ENCODE peak calls at places on chromosome 9, in four cellular contexts. E is hepatocyte, U is fibroblast of lung, C is SK-N-SH. D is an unnamed sample. For H3K4me1, the result is how much of the 10 kb centered on the place peaks cover.

GRCh38 chr9:81380960-81381359 is 308.4 kb downstream of the TLE1 start:
- DNase-seq in E (no peak), U (no peak), C (no peak), D (no peak)

GRCh38 chr9:119159386-119159785 is 209.8 kb downstream of the BRINP1 start:
- DNase-seq in E (no peak), U (no peak), C (no peak), D (no peak)

GRCh38 chr9:135820661-135821060 is 86.7 kb downstream of the CAMSAP1 start:
- DNase-seq in E (no peak), U (no peak), C (no peak), D (no peak)

GRCh38 chr9:87540444-87541105 is 42.9 kb downstream of the DAPK1 start:
- DNase-seq in E (no peak), U (no peak), C (no peak), D (peak)

GRCh38 chr9:114516913-114517312 is 11.6 kb upstream of the WHRN start:
- DNase-seq in E (no peak), U (peak), C (no peak), D (peak)

GRCh38 chr9:125747765-125748510 is 765 bp downstream of the PBX3 start:
- DNase-seq in E (peak), U (no peak), C (peak), D (no peak)

GRCh38 chr9:109017061-109017460 is 3.8 kb upstream of the CTNNAL1 start:
- DNase-seq in E (no peak), U (peak), C (no peak), D (no peak)

GRCh38 chr9:73176450-73176875 is 24.8 kb downstream of the ANXA1 start:
- DNase-seq in E (no peak), U (no peak), C (no peak), D (peak)

GRCh38 chr9:88049677-88050307 is 75.5 kb upstream of the CDK20 start:
- DNase-seq in E (no peak), U (no peak), C (no peak), D (no peak)

GRCh38 chr9:27784999-27785713 is 211.9 kb upstream of the C9orf72 start:
- DNase-seq in E (no peak), U (no peak), C (no peak), D (peak)

GRCh38 chr9:118336952-118337349 is 632.7 kb downstream of the TLR4 start:
- DNase-seq in E (no peak), U (no peak), C (no peak), D (peak)

GRCh38 chr9:20681467-20681866 is 2.6 kb upstream of the FOCAD start:
- DNase-seq in E (no peak), U (no peak), C (no peak), D (no peak)

GRCh38 chr9:26551971-26552370 is 340.6 kb downstream of the CAAP1 start:
- DNase-seq in E (no peak), U (no peak), C (no peak), D (no peak)

GRCh38 chr9:71587576-71588362 is 180.5 kb downstream of the CEMIP2 start:
- DNase-seq in E (no peak), U (peak), C (no peak), D (peak)

GRCh38 chr9:112872019-112872418 is 18.7 kb downstream of the SLC46A2 start:
- DNase-seq in E (no peak), U (no peak), C (no peak), D (no peak)

GRCh38 chr9:5518937-5519319 is 8.6 kb downstream of the PDCD1LG2 start:
- DNase-seq in E (no peak), U (no peak), C (no peak), D (no peak)

GRCh38 chr9:23621166-23621565 is 204.9 kb downstream of the ELAVL2 start:
- DNase-seq in E (no peak), U (no peak), C (no peak), D (peak)

GRCh38 chr9:10785255-10785654 is 172.5 kb upstream of the PTPRD start:
- DNase-seq in E (no peak), U (no peak), C (no peak), D (no peak)

GRCh38 chr9:134490446-134490845 is 151.2 kb upstream of the COL5A1 start:
- DNase-seq in E (no peak), U (no peak), C (no peak), D (no peak)

GRCh38 chr9:127862075-127863011 is 7.9 kb upstream of the ENG start:
- DNase-seq in E (no peak), U (no peak), C (no peak), D (no peak)

GRCh38 chr9:748861-749497 is 92.5 kb upstream of the DMRT1 start:
- DNase-seq in E (no peak), U (no peak), C (no peak), D (no peak)

GRCh38 chr9:127013597-127013996 is 99.0 kb downstream of the RALGPS1 start:
- DNase-seq in E (no peak), U (no peak), C (no peak), D (no peak)

GRCh38 chr9:5650356-5651105 is 21.6 kb downstream of the RIC1 start:
- DNase-seq in E (no peak), U (no peak), C (no peak), D (no peak)

GRCh38 chr9:96327694-96328352 is 25.8 kb upstream of the HSD17B3 start:
- DNase-seq in E (peak), U (peak), C (peak), D (peak)

DNA sequence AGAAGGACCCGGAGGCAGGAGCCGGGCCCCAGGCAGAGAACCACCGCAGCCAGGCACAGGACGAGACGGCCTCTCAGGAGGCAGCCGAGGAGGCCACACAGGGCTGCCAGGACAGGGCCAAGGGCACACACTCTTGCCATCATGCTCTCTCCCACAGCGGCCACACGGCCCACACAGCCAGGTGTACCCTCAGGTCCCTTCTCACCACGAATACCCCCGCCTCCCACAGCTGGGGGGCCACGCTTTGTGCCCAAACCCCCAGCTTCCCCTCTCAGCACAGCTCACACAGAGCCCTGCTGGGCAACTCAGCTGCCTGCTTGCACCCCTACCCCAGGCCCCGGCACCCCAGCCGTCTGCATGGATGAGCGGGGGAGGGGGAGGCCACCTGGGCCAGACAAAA is 5.3 kb downstream of the SSNA1 start:
- DNase-seq in E (no peak), U (no peak), C (no peak), D (no peak)
- H3K4me1 ChIP-seq in E (under half), U (under half), C (under half), D (under half)

GRCh38 chr9:91908293-91908623 is 41.8 kb downstream of the ROR2 start:
- DNase-seq in E (no peak), U (no peak), C (no peak), D (no peak)
- H2AFZ ChIP-seq in E (no peak), U (no peak), C (no peak), D (no peak)

DNA sequence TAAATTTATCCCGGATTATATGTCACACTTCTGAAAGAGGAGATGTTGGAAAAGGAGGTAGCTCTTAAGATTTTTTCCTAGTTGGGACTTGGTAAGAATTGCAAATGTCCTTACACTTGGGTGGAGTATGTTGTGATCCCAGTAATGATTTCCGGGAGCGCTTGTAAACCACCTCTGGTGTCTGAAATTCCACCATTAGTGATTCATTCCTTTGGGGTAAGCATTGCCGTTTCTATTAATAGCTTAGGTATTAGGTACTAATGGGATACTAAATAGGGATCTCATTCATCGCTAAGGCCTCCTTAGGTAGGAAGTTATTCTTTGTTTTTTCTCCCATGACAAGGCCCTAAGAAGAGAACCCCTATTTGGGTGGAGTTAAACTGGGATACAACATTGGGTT is 31.9 kb upstream of the DAB2IP start:
- DNase-seq in E (no peak), U (no peak), C (no peak), D (no peak)
- H3K4me1 ChIP-seq in E (under half), U (under half), C (under half), D (under half)

GRCh38 chr9:93562157-93562556 is 14.2 kb upstream of the PHF2 start:
- DNase-seq in E (no peak), U (no peak), C (no peak), D (no peak)
- H2AFZ ChIP-seq in E (no peak), U (no peak), C (no peak), D (no peak)

DNA sequence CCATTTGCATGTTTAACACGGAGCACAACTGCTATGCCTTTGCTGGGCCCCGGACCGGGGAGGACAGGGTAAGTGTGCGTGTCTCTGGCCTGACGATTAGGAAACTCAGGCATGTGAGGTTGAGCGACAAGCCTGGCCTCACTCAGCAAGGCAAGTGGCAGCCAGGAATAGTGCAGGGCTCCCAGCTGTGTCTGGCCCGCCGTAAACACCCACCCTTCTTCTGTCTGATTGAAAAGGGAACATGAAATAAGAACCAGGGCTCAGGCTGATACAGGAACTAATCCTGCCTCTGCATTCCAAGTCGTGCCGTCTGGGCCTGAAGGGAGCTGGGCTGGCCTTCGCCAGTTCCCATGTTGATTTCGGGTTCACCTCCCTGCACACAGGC is 22.2 kb downstream of the FAM78A start:
- DNase-seq in E (peak), U (no peak), C (no peak), D (no peak)
- H3K4me1 ChIP-seq in E (under half), U (under half), C (under half), D (under half)

GRCh38 chr9:98043921-98044320 is 12.6 kb upstream of the NANS start:
- DNase-seq in E (no peak), U (no peak), C (no peak), D (no peak)

GRCh38 chr9:98049668-98050067 is 6.9 kb upstream of the NANS start:
- DNase-seq in E (no peak), U (no peak), C (no peak), D (no peak)

GRCh38 chr9:98047002-98047401 is 9.5 kb upstream of the NANS start:
- DNase-seq in E (no peak), U (no peak), C (no peak), D (no peak)

GRCh38 chr9:98046161-98046543 is 10.4 kb upstream of the NANS start:
- DNase-seq in E (no peak), U (no peak), C (no peak), D (no peak)

DNA sequence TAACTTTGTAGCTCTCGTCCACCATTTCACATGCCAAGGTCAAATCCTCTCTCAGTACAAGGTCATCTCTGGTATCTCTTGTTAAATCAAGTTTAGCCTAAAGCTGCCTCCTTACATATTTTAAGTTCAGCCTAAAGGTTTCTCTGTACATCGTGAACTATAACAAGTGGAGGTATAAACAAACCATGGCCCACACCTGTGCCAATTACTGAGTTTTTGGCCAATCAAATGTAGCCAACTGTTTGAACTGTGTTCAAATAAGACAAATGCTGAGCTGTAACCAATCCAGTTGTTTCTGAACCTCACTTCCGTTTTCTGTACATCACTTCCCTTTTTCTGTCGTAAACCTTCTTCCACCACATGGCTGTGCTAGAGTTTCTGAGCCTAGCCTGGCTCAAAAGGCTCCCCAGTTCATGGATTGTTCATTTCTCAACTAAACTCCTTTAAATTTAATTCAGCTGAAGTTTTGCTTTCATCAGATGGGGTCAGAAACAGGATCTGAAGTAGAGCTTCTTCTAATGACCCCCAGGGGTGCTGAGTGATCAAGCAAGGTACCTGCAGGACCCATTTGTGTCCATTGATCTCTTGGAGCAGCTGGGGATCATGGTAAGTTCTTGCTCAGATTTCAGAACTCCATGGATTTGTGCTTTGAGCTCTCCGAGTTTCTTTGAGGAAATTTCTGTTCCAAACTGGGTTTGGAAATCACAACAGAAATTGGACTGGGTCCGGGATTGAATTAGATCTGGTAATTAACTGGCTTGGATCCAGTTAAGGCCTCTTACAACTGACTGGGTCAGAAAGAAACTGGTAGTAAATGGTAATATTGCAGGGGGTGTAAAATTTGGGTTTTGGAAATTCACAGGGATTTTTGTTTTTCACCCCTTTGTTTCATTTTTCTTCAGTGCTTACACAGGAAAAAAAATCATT is 11.0 kb upstream of the NANS start:
- DNase-seq in E (no peak), U (no peak), C (no peak), D (no peak)
- H2AFZ ChIP-seq in E (no peak), U (peak), C (peak), D (no peak)

DNA sequence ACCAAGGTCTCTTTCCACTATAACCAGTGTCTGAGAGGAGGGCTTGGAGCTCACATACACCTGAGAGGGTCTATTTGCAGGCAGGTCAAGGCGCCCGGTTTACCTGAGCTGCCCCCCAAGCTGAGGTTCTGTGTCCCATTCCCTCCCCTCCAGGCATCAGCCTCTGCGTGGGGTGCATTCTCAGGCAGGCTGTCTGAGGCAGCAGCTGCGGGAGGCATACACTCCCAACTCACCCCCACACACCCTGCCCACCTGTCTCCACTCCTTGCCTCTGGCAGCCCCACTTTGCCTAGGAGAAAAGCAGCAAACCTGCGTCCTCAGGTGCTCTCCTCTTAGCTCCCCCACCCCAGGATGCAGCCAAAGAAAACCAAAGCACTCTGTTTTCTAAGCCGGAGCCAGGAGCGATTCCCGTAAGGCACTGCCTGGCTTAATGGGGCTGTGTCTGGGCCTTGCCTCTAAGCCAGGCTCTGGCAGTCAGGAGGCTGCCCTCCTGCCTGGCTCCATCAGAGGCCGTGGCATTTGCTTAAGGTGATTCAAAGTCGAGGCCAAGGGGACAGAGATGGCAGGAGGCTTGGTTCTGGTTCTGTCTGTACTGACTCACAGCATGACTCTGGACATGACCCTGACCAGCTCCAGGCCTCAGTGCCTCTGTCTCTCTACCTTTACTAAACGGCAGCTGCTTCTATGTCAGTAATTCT is 139.2 kb upstream of the TRIM32 start:
- DNase-seq in E (peak), U (no peak), C (no peak), D (no peak)
- H3K4me1 ChIP-seq in E (under half), U (under half), C (under half), D (under half)

DNA sequence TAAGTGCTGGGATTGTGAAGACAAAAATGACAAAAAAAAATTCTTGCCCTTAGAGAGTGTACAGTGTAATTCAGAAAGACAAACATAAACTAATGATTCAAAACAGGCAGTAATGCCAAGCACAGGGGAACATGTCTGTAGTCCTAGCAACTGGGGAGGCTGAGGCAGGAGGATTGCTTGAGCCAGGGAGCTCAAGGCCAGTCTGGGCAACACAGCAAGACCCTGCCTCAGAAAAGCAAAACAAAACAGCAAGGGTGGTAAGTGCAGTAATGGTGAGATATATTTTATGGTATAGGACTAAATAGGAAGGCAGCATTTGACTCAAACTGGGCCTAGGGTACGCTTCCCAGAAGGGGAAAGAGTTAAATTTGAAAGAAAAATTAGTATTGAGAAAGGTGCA is 18.9 kb downstream of the FREM1 start:
- DNase-seq in E (no peak), U (no peak), C (no peak), D (no peak)
- H2AFZ ChIP-seq in E (no peak), U (no peak), C (no peak), D (no peak)

D was measured in astrocyte.